ENCODE peak calls at places on chromosomes 4 and X, in four cellular contexts. One of them, this sample, is unnamed.

GRCh38 chr4:138414202-138414601 is 172.1 kb upstream of the SLC7A11 start:
- DNase-seq in bronchial epithelial cell: no peak
- DNase-seq in cardiac fibroblast: no peak
- DNase-seq in fibroblast of lung: no peak
- DNase-seq in this sample: no peak

GRCh38 chr4:121724671-121725070 is 27.9 kb upstream of the ANXA5 start:
- DNase-seq in cardiac fibroblast: no peak
- DNase-seq in bronchial epithelial cell: no peak
- DNase-seq in fibroblast of lung: no peak
- DNase-seq in this sample: no peak

GRCh38 chrX:1325515-1326116 is 11.0 kb upstream of the IL3RA start:
- DNase-seq in cardiac fibroblast: no peak
- DNase-seq in bronchial epithelial cell: no peak
- DNase-seq in fibroblast of lung: no peak
- DNase-seq in this sample: no peak

GRCh38 chrX:69285881-69286545 is 120.8 kb upstream of the PJA1 start:
- DNase-seq in fibroblast of lung: peak; percentile 37
- DNase-seq in cardiac fibroblast: peak; percentile 19
- DNase-seq in bronchial epithelial cell: no peak
- DNase-seq in this sample: no peak

GRCh38 chr4:152894673-152895072 is 41.5 kb upstream of the FHDC1 start:
- DNase-seq in cardiac fibroblast: peak; percentile 86
- DNase-seq in fibroblast of lung: peak; percentile 39
- DNase-seq in bronchial epithelial cell: peak; percentile 78
- DNase-seq in this sample: peak; percentile 31

GRCh38 chr4:147924604-147925412 is 192.9 kb downstream of the ARHGAP10 start:
- DNase-seq in cardiac fibroblast: peak; percentile 42
- DNase-seq in fibroblast of lung: peak; percentile 39
- DNase-seq in bronchial epithelial cell: peak; percentile 15
- DNase-seq in this sample: peak; percentile 20

GRCh38 chr4:166675411-166675810 is 558.9 kb downstream of the SPOCK3 start:
- DNase-seq in fibroblast of lung: peak; percentile 47
- DNase-seq in cardiac fibroblast: peak; percentile 61
- DNase-seq in bronchial epithelial cell: peak; percentile 60
- DNase-seq in this sample: peak; percentile 84

GRCh38 chr4:20195071-20195885 is 56.4 kb upstream of the SLIT2 start:
- DNase-seq in fibroblast of lung: peak; percentile 21
- DNase-seq in cardiac fibroblast: peak; percentile 64
- DNase-seq in bronchial epithelial cell: peak; percentile 12
- DNase-seq in this sample: no peak

GRCh38 chr4:76665139-76665538 is 230.1 kb downstream of the SHROOM3 start:
- DNase-seq in cardiac fibroblast: peak; percentile 37
- DNase-seq in bronchial epithelial cell: peak; percentile 99
- DNase-seq in fibroblast of lung: no peak
- DNase-seq in this sample: no peak

GRCh38 chrX:15336023-15336413 is 695 bp upstream of the PIGA start:
- DNase-seq in cardiac fibroblast: peak; percentile 77
- DNase-seq in fibroblast of lung: peak; percentile 52
- DNase-seq in bronchial epithelial cell: peak; percentile 86
- DNase-seq in this sample: peak; percentile 2

GRCh38 chrX:7083468-7084396 is 63.8 kb upstream of the STS start:
- DNase-seq in bronchial epithelial cell: peak; percentile 90
- DNase-seq in fibroblast of lung: peak; percentile 83
- DNase-seq in cardiac fibroblast: peak; percentile 89
- DNase-seq in this sample: peak; percentile 99

GRCh38 chrX:22340022-22340616 is 67.4 kb downstream of the CBLL2 start:
- DNase-seq in cardiac fibroblast: peak; percentile 16
- DNase-seq in bronchial epithelial cell: peak; percentile 26
- DNase-seq in fibroblast of lung: no peak
- DNase-seq in this sample: no peak

GRCh38 chrX:56802921-56803848 is 74.1 kb downstream of the NBDY start:
- DNase-seq in cardiac fibroblast: peak; percentile 71
- DNase-seq in bronchial epithelial cell: peak; percentile 35
- DNase-seq in fibroblast of lung: peak; percentile 50
- DNase-seq in this sample: peak; percentile 73

GRCh38 chr4:159035570-159035969 is 67.3 kb upstream of the RAPGEF2 start:
- DNase-seq in fibroblast of lung: no peak
- DNase-seq in bronchial epithelial cell: no peak
- DNase-seq in cardiac fibroblast: no peak
- DNase-seq in this sample: no peak

GRCh38 chr4:22237155-22237751 is 278.6 kb downstream of the ADGRA3 start:
- DNase-seq in cardiac fibroblast: peak; percentile 4
- DNase-seq in fibroblast of lung: peak; percentile 4
- DNase-seq in bronchial epithelial cell: peak; percentile 23
- DNase-seq in this sample: no peak

GRCh38 chr4:8913121-8913857 is 41.6 kb upstream of the HMX1 start:
- DNase-seq in fibroblast of lung: no peak
- DNase-seq in bronchial epithelial cell: no peak
- DNase-seq in cardiac fibroblast: no peak
- DNase-seq in this sample: no peak

GRCh38 chr4:22093126-22093525 is 144.6 kb upstream of the KCNIP4 start:
- DNase-seq in cardiac fibroblast: no peak
- DNase-seq in fibroblast of lung: no peak
- DNase-seq in bronchial epithelial cell: no peak
- DNase-seq in this sample: no peak

GRCh38 chrX:93422693-93423092 is 250.7 kb downstream of the NAP1L3 start:
- DNase-seq in bronchial epithelial cell: peak; percentile 4
- DNase-seq in cardiac fibroblast: peak; percentile 2
- DNase-seq in fibroblast of lung: peak; percentile 6
- DNase-seq in this sample: no peak

GRCh38 chr4:48538358-48538757 is 48.3 kb downstream of the ZAR1 start:
- DNase-seq in fibroblast of lung: no peak
- DNase-seq in cardiac fibroblast: peak; percentile 2
- DNase-seq in bronchial epithelial cell: no peak
- DNase-seq in this sample: no peak

DNA sequence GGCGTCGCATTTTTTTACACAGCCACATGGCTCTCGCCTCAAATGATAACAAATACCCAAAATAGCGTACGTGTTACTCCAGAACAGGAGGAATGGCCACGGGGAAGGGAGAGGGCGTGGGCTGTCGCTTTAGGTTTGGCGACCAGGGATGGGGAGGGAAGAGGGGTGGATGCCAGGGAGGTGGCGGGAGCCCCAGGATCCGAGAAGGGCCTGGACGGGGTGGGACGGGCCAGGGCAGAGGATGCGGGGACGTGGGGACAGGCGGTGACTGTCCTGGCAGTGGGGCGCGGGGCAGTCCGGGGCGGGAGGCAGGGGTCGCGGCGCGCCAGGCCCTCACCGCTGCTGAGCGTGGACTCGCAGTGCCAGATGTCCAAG is 631 bp downstream of the TMEM47 start:
- DNase-seq in cardiac fibroblast: no peak
- DNase-seq in bronchial epithelial cell: no peak
- DNase-seq in fibroblast of lung: peak; percentile 1
- DNase-seq in this sample: no peak
- H3K4me3 ChIP-seq in cardiac fibroblast: peak overlapping the region; percentile 75
- H3K4me3 ChIP-seq in bronchial epithelial cell: peak overlapping the region; percentile 41
- H3K4me3 ChIP-seq in fibroblast of lung: peak overlapping the region; percentile 46
- H3K4me3 ChIP-seq in this sample: peak overlapping the region; percentile 50

DNA sequence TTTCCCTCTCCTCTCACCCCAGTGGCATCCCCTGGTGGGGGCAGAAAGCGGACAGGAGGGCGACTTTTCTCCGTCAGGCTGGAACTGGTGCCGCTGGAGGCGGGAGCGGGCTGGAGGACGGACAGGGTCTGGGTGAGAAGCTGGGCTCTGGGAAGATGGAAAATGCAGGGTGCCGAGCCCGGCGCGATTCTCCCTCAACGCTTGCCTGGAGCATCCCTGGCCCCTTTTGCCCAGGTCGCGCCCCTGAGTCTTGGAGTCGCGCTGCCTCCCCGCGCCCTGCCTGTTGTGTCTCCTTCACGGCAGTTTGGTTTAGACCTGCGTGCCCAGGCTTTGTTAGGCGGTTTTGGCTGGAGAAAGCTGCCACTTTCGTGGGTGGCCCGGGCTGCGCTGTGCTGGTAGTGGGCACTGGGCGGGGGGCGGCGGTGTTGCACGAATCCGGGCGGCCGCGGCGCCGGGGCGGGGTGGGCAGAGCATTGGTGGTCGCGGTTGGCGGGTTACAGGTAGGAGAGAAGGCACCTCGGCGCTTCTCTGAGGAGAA is 2.0 kb downstream of the ADGRL3 start:
- DNase-seq in cardiac fibroblast: peak; percentile 53
- DNase-seq in fibroblast of lung: peak; percentile 18
- DNase-seq in bronchial epithelial cell: no peak
- DNase-seq in this sample: no peak
- TF ChIP-seq CTCF in cardiac fibroblast: peak; percentile 35
- TF ChIP-seq CTCF in fibroblast of lung: no peak
- TF ChIP-seq CTCF in bronchial epithelial cell: no peak
- TF ChIP-seq CTCF in this sample: peak; percentile 29

DNA sequence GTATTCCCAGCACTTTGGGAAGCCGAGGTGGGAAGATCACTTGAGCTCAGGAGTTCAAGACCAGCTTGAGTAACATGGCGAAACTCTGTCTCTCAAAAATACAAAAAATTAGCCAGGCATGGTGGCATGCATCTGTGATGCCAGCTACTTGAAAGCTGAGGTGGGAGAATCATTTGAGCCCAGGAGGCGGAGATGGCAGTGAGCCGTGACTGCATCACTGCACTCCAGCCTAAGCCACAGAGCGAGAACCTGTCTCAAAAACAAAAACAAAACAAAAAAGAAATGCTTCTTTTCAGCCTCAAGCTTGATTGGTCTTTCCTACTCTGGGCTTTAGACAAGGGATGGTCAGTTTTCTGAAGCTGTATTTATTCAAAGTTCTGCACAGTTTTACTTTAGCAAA is 15.8 kb upstream of the DHRSX start:
- DNase-seq in fibroblast of lung: no peak
- DNase-seq in cardiac fibroblast: no peak
- DNase-seq in bronchial epithelial cell: no peak
- DNase-seq in this sample: no peak
- H3K4me3 ChIP-seq in fibroblast of lung: no peak overlapping the region
- H3K4me3 ChIP-seq in cardiac fibroblast: no peak overlapping the region
- H3K4me3 ChIP-seq in bronchial epithelial cell: no peak overlapping the region
- H3K4me3 ChIP-seq in this sample: no peak overlapping the region

GRCh38 chr4:2330119-2331042 is 68.5 kb upstream of the MXD4 start:
- DNase-seq in bronchial epithelial cell: peak; percentile 86
- DNase-seq in fibroblast of lung: peak; percentile 92
- DNase-seq in cardiac fibroblast: peak; percentile 94
- DNase-seq in this sample: peak; percentile 86
- TF ChIP-seq CTCF in bronchial epithelial cell: no peak
- TF ChIP-seq CTCF in fibroblast of lung: no peak
- TF ChIP-seq CTCF in cardiac fibroblast: peak; percentile 15
- TF ChIP-seq CTCF in this sample: no peak

DNA sequence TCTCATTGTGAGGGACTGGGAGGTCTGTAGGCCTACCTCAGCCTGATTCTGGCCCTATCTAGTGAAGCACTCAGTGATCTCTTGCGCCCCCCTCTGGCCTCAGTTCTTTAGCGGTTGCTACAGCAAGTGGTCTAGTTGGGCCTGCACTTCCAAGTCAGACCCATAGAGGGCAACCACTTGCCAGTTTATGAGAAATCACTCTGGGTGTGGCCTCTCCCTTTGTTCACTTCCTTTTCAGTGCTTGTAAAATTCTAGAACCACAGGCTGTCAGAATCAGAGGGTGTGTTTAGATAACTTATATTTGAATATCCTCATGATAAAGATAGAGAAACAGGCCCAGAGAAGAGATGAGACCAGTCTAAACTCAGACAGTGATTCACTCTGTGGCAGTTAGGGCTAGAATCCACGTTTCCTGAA is 60.9 kb upstream of the LAS1L start:
- DNase-seq in cardiac fibroblast: peak; percentile 95
- DNase-seq in fibroblast of lung: peak; percentile 94
- DNase-seq in bronchial epithelial cell: peak; percentile 89
- DNase-seq in this sample: peak; percentile 87
- H3K4me3 ChIP-seq in cardiac fibroblast: no peak overlapping the region
- H3K4me3 ChIP-seq in fibroblast of lung: no peak overlapping the region
- H3K4me3 ChIP-seq in bronchial epithelial cell: no peak overlapping the region
- H3K4me3 ChIP-seq in this sample: no peak overlapping the region

GRCh38 chr4:83708500-83709175 is 172.7 kb downstream of the GPAT3 start:
- DNase-seq in cardiac fibroblast: no peak
- DNase-seq in bronchial epithelial cell: no peak
- DNase-seq in fibroblast of lung: no peak
- DNase-seq in this sample: no peak
- TF ChIP-seq CTCF in cardiac fibroblast: no peak
- TF ChIP-seq CTCF in bronchial epithelial cell: no peak
- TF ChIP-seq CTCF in fibroblast of lung: no peak
- TF ChIP-seq CTCF in this sample: no peak

DNA sequence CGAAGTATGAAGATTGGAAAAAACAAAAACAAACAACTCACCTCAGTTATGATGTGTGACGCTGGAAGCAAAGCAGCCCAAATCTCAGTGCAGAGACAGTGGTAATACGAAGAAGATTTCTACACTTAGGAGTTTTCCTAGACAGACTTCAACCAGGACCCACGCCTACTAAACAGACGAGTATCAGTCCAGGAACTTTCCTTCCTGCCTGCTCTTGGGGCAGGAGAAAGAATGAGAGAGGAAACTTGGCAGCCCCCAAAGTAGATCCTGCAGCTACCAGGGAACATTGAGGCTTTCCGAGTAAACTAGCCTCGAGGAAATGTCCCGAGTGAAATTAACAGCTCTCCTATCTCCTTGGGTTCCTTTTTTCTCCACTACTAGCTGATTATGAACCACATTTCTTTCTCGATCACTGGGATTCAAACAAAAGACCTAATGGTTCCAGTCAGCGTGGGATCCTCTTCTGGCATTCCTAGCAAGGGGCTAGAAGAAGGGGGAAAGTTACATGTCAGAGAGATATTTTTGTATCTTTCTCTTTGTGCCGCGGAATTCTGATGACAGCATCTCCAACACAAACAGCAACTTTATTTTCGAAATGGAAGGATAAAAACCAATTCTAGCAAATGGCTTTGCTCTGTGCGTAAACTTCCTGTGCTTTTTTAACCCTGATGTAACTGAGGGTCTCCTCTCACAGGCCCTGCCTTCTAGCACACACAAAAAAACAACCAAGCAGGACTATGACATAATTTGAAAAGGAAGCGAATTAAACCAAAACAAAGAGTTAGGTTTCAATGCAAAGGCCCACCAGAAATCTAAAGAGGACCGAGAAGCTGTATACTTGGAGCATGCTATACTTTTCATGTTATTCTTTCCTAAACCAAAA is 53.2 kb downstream of the PPM1K start:
- DNase-seq in fibroblast of lung: peak; percentile 45
- DNase-seq in bronchial epithelial cell: no peak
- DNase-seq in cardiac fibroblast: peak; percentile 31
- DNase-seq in this sample: no peak
- H3K4me3 ChIP-seq in fibroblast of lung: peak overlapping the region; percentile 42
- H3K4me3 ChIP-seq in bronchial epithelial cell: no peak overlapping the region
- H3K4me3 ChIP-seq in cardiac fibroblast: no peak overlapping the region
- H3K4me3 ChIP-seq in this sample: no peak overlapping the region

GRCh38 chrX:3548743-3549441 is 164.6 kb downstream of the PRKX start:
- DNase-seq in bronchial epithelial cell: peak; percentile 41
- DNase-seq in cardiac fibroblast: peak; percentile 74
- DNase-seq in fibroblast of lung: peak; percentile 80
- DNase-seq in this sample: peak; percentile 44
- TF ChIP-seq CTCF in bronchial epithelial cell: peak; percentile 20
- TF ChIP-seq CTCF in cardiac fibroblast: no peak
- TF ChIP-seq CTCF in fibroblast of lung: peak; percentile 27
- TF ChIP-seq CTCF in this sample: peak; percentile 26

GRCh38 chr4:143344774-143345173 is 8.1 kb downstream of the GAB1 start:
- DNase-seq in bronchial epithelial cell: no peak
- DNase-seq in cardiac fibroblast: no peak
- DNase-seq in fibroblast of lung: peak; percentile 33
- DNase-seq in this sample: no peak
- H3K4me3 ChIP-seq in bronchial epithelial cell: no peak overlapping the region
- H3K4me3 ChIP-seq in cardiac fibroblast: no peak overlapping the region
- H3K4me3 ChIP-seq in fibroblast of lung: no peak overlapping the region
- H3K4me3 ChIP-seq in this sample: no peak overlapping the region

This sample was measured in astrocyte of the cerebellum.